ENCODE peak calls at places on chromosomes 12 and 14, in six cellular contexts. One of them, this sample, is unnamed.

GRCh38 chr14:99687284-99688209 is 3.4 kb downstream of the CYP46A1 start:
- DNase-seq in psoas muscle: no peak
- DNase-seq in MM.1S: peak
- DNase-seq in foreskin fibroblast: no peak
- DNase-seq in lower lobe of right lung: no peak
- DNase-seq in heart left ventricle: no peak
- DNase-seq in this sample: no peak

GRCh38 chr12:55829967-55830600 is 697 bp upstream of the DNAJC14 start:
- DNase-seq in psoas muscle: peak
- DNase-seq in MM.1S: no peak
- DNase-seq in foreskin fibroblast: no peak
- DNase-seq in lower lobe of right lung: peak
- DNase-seq in heart left ventricle: peak
- DNase-seq in this sample: no peak

GRCh38 chr14:102020058-102020971 is 55.9 kb downstream of the DYNC1H1 start:
- DNase-seq in psoas muscle: no peak
- DNase-seq in MM.1S: no peak
- DNase-seq in foreskin fibroblast: peak
- DNase-seq in lower lobe of right lung: no peak
- DNase-seq in heart left ventricle: no peak
- DNase-seq in this sample: peak

GRCh38 chr12:24562761-24563392 is 386.0 kb downstream of the BCAT1 start:
- DNase-seq in psoas muscle: peak
- DNase-seq in MM.1S: peak
- DNase-seq in foreskin fibroblast: peak
- DNase-seq in lower lobe of right lung: peak
- DNase-seq in heart left ventricle: peak
- DNase-seq in this sample: no peak

GRCh38 chr14:104149278-104149595 is 10.8 kb downstream of the KIF26A start:
- DNase-seq in psoas muscle: peak
- DNase-seq in MM.1S: no peak
- DNase-seq in foreskin fibroblast: no peak
- DNase-seq in lower lobe of right lung: no peak
- DNase-seq in heart left ventricle: no peak
- DNase-seq in this sample: no peak

GRCh38 chr14:93970589-93970966 is 5.8 kb downstream of the ASB2 start:
- DNase-seq in psoas muscle: no peak
- DNase-seq in MM.1S: peak
- DNase-seq in foreskin fibroblast: no peak
- DNase-seq in lower lobe of right lung: no peak
- DNase-seq in heart left ventricle: no peak
- DNase-seq in this sample: no peak

GRCh38 chr12:90036641-90037040 is 328.0 kb upstream of the ATP2B1 start:
- DNase-seq in psoas muscle: no peak
- DNase-seq in MM.1S: no peak
- DNase-seq in foreskin fibroblast: peak
- DNase-seq in lower lobe of right lung: no peak
- DNase-seq in heart left ventricle: no peak
- DNase-seq in this sample: no peak

GRCh38 chr14:61573748-61574513 is 121.4 kb upstream of the HIF1A start:
- DNase-seq in psoas muscle: no peak
- DNase-seq in MM.1S: no peak
- DNase-seq in foreskin fibroblast: peak
- DNase-seq in lower lobe of right lung: no peak
- DNase-seq in heart left ventricle: no peak
- DNase-seq in this sample: no peak

GRCh38 chr12:48788852-48789775 is at the start of gene ADCY6:
- DNase-seq in psoas muscle: peak
- DNase-seq in MM.1S: peak
- DNase-seq in foreskin fibroblast: peak
- DNase-seq in lower lobe of right lung: peak
- DNase-seq in heart left ventricle: peak
- DNase-seq in this sample: peak

GRCh38 chr12:117485984-117486839 is 124.8 kb upstream of the NOS1 start:
- DNase-seq in psoas muscle: no peak
- DNase-seq in MM.1S: no peak
- DNase-seq in foreskin fibroblast: no peak
- DNase-seq in lower lobe of right lung: no peak
- DNase-seq in heart left ventricle: no peak
- DNase-seq in this sample: no peak

GRCh38 chr14:68513137-68513536 is 279.7 kb downstream of the ZFP36L1 start:
- DNase-seq in psoas muscle: no peak
- DNase-seq in MM.1S: no peak
- DNase-seq in foreskin fibroblast: no peak
- DNase-seq in lower lobe of right lung: no peak
- DNase-seq in heart left ventricle: no peak
- DNase-seq in this sample: no peak

GRCh38 chr14:70651522-70651921 is 9.8 kb downstream of the TTC9 start:
- DNase-seq in psoas muscle: no peak
- DNase-seq in MM.1S: no peak
- DNase-seq in foreskin fibroblast: no peak
- DNase-seq in lower lobe of right lung: no peak
- DNase-seq in heart left ventricle: no peak
- DNase-seq in this sample: no peak

GRCh38 chr12:117472983-117473382 is 111.6 kb upstream of the NOS1 start:
- DNase-seq in psoas muscle: no peak
- DNase-seq in MM.1S: no peak
- DNase-seq in foreskin fibroblast: no peak
- DNase-seq in lower lobe of right lung: no peak
- DNase-seq in heart left ventricle: no peak
- DNase-seq in this sample: no peak

GRCh38 chr12:112340235-112340634 is 42.0 kb downstream of the HECTD4 start:
- DNase-seq in psoas muscle: no peak
- DNase-seq in MM.1S: no peak
- DNase-seq in foreskin fibroblast: no peak
- DNase-seq in lower lobe of right lung: no peak
- DNase-seq in heart left ventricle: no peak
- DNase-seq in this sample: no peak

GRCh38 chr12:129101404-129101803 is 248.1 kb downstream of the GLT1D1 start:
- DNase-seq in psoas muscle: no peak
- DNase-seq in MM.1S: no peak
- DNase-seq in foreskin fibroblast: no peak
- DNase-seq in lower lobe of right lung: no peak
- DNase-seq in heart left ventricle: no peak
- DNase-seq in this sample: no peak

GRCh38 chr14:75359098-75359497 is 68.7 kb upstream of the JDP2 start:
- DNase-seq in psoas muscle: no peak
- DNase-seq in MM.1S: no peak
- DNase-seq in foreskin fibroblast: no peak
- DNase-seq in lower lobe of right lung: no peak
- DNase-seq in heart left ventricle: no peak
- DNase-seq in this sample: no peak

GRCh38 chr14:93676416-93676958 is 111.8 kb downstream of the PRIMA1 start:
- DNase-seq in psoas muscle: no peak
- DNase-seq in MM.1S: no peak
- DNase-seq in foreskin fibroblast: no peak
- DNase-seq in lower lobe of right lung: no peak
- DNase-seq in heart left ventricle: no peak
- DNase-seq in this sample: no peak

GRCh38 chr12:15001733-15002471 is 29.1 kb downstream of the PDE6H start:
- DNase-seq in psoas muscle: peak
- DNase-seq in MM.1S: no peak
- DNase-seq in foreskin fibroblast: peak
- DNase-seq in lower lobe of right lung: peak
- DNase-seq in heart left ventricle: peak
- DNase-seq in this sample: no peak
- H3K4me3 ChIP-seq in psoas muscle: peak
- H3K4me3 ChIP-seq in MM.1S: no peak
- H3K4me3 ChIP-seq in foreskin fibroblast: no peak
- H3K4me3 ChIP-seq in lower lobe of right lung: no peak
- H3K4me3 ChIP-seq in heart left ventricle: no peak
- H3K4me3 ChIP-seq in this sample: no peak

DNA sequence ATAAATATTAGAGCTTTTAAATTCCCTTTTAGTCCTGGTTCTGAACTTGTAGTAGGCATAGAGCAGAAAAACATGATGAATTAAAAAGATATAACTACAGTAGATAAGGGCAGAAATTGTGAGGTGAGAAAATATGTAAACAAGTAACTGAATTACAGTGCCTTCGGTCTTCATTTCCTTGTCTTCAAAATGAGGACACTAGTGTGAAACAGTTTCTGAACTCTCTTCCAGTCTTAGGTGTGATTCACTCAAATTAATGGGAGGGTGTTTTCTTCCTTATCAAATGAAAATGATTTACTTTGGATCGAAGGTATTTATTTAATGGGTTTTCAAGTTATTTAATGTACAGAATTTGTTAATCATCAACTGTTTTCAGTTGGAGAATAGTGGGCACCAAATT is 1.5 kb downstream of the FGD4 start:
- DNase-seq in psoas muscle: no peak
- DNase-seq in MM.1S: no peak
- DNase-seq in foreskin fibroblast: no peak
- DNase-seq in lower lobe of right lung: no peak
- DNase-seq in heart left ventricle: no peak
- DNase-seq in this sample: no peak
- H3K4me3 ChIP-seq in psoas muscle: peak
- H3K4me3 ChIP-seq in MM.1S: no peak
- H3K4me3 ChIP-seq in foreskin fibroblast: no peak
- H3K4me3 ChIP-seq in lower lobe of right lung: peak
- H3K4me3 ChIP-seq in heart left ventricle: peak
- H3K4me3 ChIP-seq in this sample: no peak

GRCh38 chr12:6699259-6699988 is 1.2 kb downstream of the PIANP start:
- DNase-seq in psoas muscle: no peak
- DNase-seq in MM.1S: no peak
- DNase-seq in foreskin fibroblast: peak
- DNase-seq in lower lobe of right lung: no peak
- DNase-seq in heart left ventricle: no peak
- DNase-seq in this sample: no peak
- H3K4me3 ChIP-seq in psoas muscle: no peak
- H3K4me3 ChIP-seq in MM.1S: no peak
- H3K4me3 ChIP-seq in foreskin fibroblast: peak
- H3K4me3 ChIP-seq in lower lobe of right lung: peak
- H3K4me3 ChIP-seq in heart left ventricle: peak
- H3K4me3 ChIP-seq in this sample: peak

GRCh38 chr12:41188058-41188840 is at the start of gene PDZRN4:
- DNase-seq in psoas muscle: peak
- DNase-seq in MM.1S: no peak
- DNase-seq in foreskin fibroblast: peak
- DNase-seq in lower lobe of right lung: peak
- DNase-seq in heart left ventricle: peak
- DNase-seq in this sample: no peak

GRCh38 chr12:41189395-41190251 is 1.5 kb downstream of the PDZRN4 start:
- DNase-seq in psoas muscle: no peak
- DNase-seq in MM.1S: no peak
- DNase-seq in foreskin fibroblast: peak
- DNase-seq in lower lobe of right lung: no peak
- DNase-seq in heart left ventricle: no peak
- DNase-seq in this sample: no peak

GRCh38 chr12:41188841-41189394 is 798 bp downstream of the PDZRN4 start:
- DNase-seq in psoas muscle: no peak
- DNase-seq in MM.1S: no peak
- DNase-seq in foreskin fibroblast: no peak
- DNase-seq in lower lobe of right lung: no peak
- DNase-seq in heart left ventricle: no peak
- DNase-seq in this sample: no peak

GRCh38 chr12:41193321-41193720 is 5.2 kb downstream of the PDZRN4 start:
- DNase-seq in psoas muscle: no peak
- DNase-seq in MM.1S: no peak
- DNase-seq in foreskin fibroblast: no peak
- DNase-seq in lower lobe of right lung: no peak
- DNase-seq in heart left ventricle: no peak
- DNase-seq in this sample: no peak

DNA sequence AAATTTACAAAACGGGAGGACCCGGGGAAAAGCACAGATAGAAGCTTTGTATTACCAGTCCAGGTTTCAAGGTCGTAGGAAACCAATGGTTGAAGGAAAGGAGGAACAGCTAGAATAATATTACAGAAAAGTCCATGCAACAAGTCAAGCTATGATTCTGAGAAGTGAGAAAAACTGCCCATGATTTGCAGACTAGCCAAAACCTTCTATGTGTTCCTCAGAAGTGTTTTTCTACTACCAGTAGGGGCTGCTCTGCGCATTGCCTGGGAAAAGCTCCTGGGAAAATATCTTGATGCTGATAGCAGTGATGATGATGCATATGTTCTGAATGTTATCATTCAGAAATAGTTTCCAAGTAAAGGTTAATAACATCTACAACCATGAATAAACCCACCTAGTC is 2.2 kb downstream of the PDZRN4 start:
- DNase-seq in psoas muscle: no peak
- DNase-seq in MM.1S: no peak
- DNase-seq in foreskin fibroblast: peak
- DNase-seq in lower lobe of right lung: no peak
- DNase-seq in heart left ventricle: no peak
- DNase-seq in this sample: peak
- H3K4me3 ChIP-seq in psoas muscle: peak
- H3K4me3 ChIP-seq in MM.1S: no peak
- H3K4me3 ChIP-seq in foreskin fibroblast: no peak
- H3K4me3 ChIP-seq in lower lobe of right lung: peak
- H3K4me3 ChIP-seq in heart left ventricle: no peak
- H3K4me3 ChIP-seq in this sample: peak

GRCh38 chr14:34243401-34243800 is 218.6 kb downstream of the SPTSSA start:
- DNase-seq in psoas muscle: no peak
- DNase-seq in MM.1S: no peak
- DNase-seq in foreskin fibroblast: no peak
- DNase-seq in lower lobe of right lung: no peak
- DNase-seq in heart left ventricle: no peak
- DNase-seq in this sample: no peak
- H3K4me3 ChIP-seq in psoas muscle: no peak
- H3K4me3 ChIP-seq in MM.1S: no peak
- H3K4me3 ChIP-seq in foreskin fibroblast: no peak
- H3K4me3 ChIP-seq in lower lobe of right lung: no peak
- H3K4me3 ChIP-seq in heart left ventricle: no peak
- H3K4me3 ChIP-seq in this sample: no peak

This sample was measured in astrocyte of the cerebellum.